ENCODE peak calls at places on chromosomes 3 and 15, in eight cellular contexts. L is kidney; V is brain microvascular endothelial cell; D is breast epithelium; Q is iPS DF 6.9; Z is body of pancreas; A is heart left ventricle; I is CD8-positive, alpha-beta memory T cell. S is an unnamed sample.

GRCh38 chr15:90660195-90660995 is 56.8 kb upstream of the BLM start:
- DNase-seq in V (peak), A (peak), D (peak), I (peak), Z (peak), L (peak), Q (no peak), S (no peak)

GRCh38 chr3:165753560-165753959 is 83.7 kb downstream of the BCHE start:
- DNase-seq in L (no peak), A (no peak), D (no peak), V (peak), I (no peak), Z (no peak), Q (no peak), S (peak)

GRCh38 chr15:39253552-39253951 is 327.3 kb upstream of the THBS1 start:
- DNase-seq in L (no peak), V (no peak), Z (no peak), I (no peak), A (no peak), D (no peak), Q (no peak), S (no peak)

GRCh38 chr3:19348500-19348899 is 200.2 kb downstream of the KCNH8 start:
- DNase-seq in V (no peak), Q (no peak), I (no peak), L (no peak), A (no peak), Z (no peak), D (no peak), S (no peak)

GRCh38 chr3:22729212-22729611 is 473.9 kb upstream of the UBE2E2 start:
- DNase-seq in A (no peak), Q (no peak), D (no peak), Z (no peak), I (no peak), V (no peak), L (no peak), S (no peak)

GRCh38 chr15:31485431-31485830 is 158.8 kb downstream of the KLF13 start:
- DNase-seq in L (peak), D (no peak), I (no peak), Q (no peak), V (no peak), Z (no peak), A (no peak), S (no peak)

GRCh38 chr3:31356941-31357340 is 175.8 kb upstream of the STT3B start:
- DNase-seq in I (no peak), A (no peak), V (no peak), D (no peak), Z (peak), Q (no peak), L (no peak), S (no peak)

GRCh38 chr3:64667138-64667537 is 20.7 kb downstream of the ADAMTS9 start:
- DNase-seq in I (no peak), L (no peak), D (no peak), V (no peak), Z (no peak), A (no peak), Q (no peak), S (no peak)

GRCh38 chr3:24151595-24151994 is 206.5 kb downstream of the NR1D2 start:
- DNase-seq in V (peak), L (no peak), Q (no peak), I (no peak), Z (no peak), A (no peak), D (no peak), S (no peak)

GRCh38 chr3:120931593-120931992 is 23.6 kb downstream of the STXBP5L start:
- DNase-seq in I (no peak), L (no peak), V (no peak), Q (no peak), A (no peak), Z (no peak), D (no peak), S (no peak)

GRCh38 chr15:98843844-98844243 is 163.7 kb downstream of the PGPEP1L start:
- DNase-seq in A (no peak), V (no peak), D (no peak), Q (no peak), I (no peak), L (no peak), Z (no peak), S (no peak)

GRCh38 chr3:52310861-52311566 is 5.1 kb upstream of the DNAH1 start:
- DNase-seq in L (no peak), D (no peak), I (peak), Z (no peak), Q (no peak), V (peak), A (no peak), S (no peak)

GRCh38 chr15:40992825-40993224 is 39.6 kb downstream of the CHAC1 start:
- DNase-seq in L (no peak), I (no peak), Z (no peak), V (no peak), D (no peak), A (no peak), Q (no peak), S (no peak)

GRCh38 chr3:164179110-164179774 is 899.1 kb downstream of the SI start:
- DNase-seq in Z (no peak), I (no peak), L (peak), D (no peak), A (no peak), Q (no peak), V (no peak), S (no peak)

GRCh38 chr15:52252781-52253180 is 42.8 kb downstream of the MYO5C start:
- DNase-seq in L (no peak), D (no peak), I (no peak), V (peak), Z (peak), A (no peak), Q (no peak), S (no peak)

GRCh38 chr15:36550650-36551049 is 28.8 kb upstream of the CDIN1 start:
- DNase-seq in L (no peak), V (no peak), Z (no peak), I (no peak), D (no peak), A (no peak), Q (no peak), S (no peak)

GRCh38 chr3:130737622-130738021 is 9.0 kb downstream of the PIK3R4 start:
- DNase-seq in I (no peak), V (no peak), Q (no peak), L (no peak), D (no peak), A (no peak), Z (no peak), S (no peak)

GRCh38 chr3:11570251-11570650 is 73.5 kb downstream of the VGLL4 start:
- DNase-seq in Z (no peak), Q (no peak), V (no peak), A (no peak), D (no peak), L (no peak), I (no peak), S (no peak)

GRCh38 chr3:130539005-130539404 is 22.0 kb downstream of the COL6A6 start:
- DNase-seq in A (no peak), Z (peak), L (no peak), D (no peak), V (peak), Q (no peak), I (no peak), S (no peak)

GRCh38 chr15:89034305-89034704 is 54.0 kb upstream of the ABHD2 start:
- DNase-seq in D (no peak), V (peak), Q (no peak), Z (no peak), A (no peak), I (no peak), L (no peak), S (no peak)

GRCh38 chr3:197873329-197873728 is 76.7 kb upstream of the RPL35A start:
- DNase-seq in Z (no peak), L (no peak), Q (no peak), A (no peak), I (no peak), D (no peak), V (no peak), S (no peak)
- H3K27ac ChIP-seq in Z (no peak), L (no peak), Q (no peak), A (no peak), I (no peak), D (no peak), V (no peak), S (no peak)

DNA sequence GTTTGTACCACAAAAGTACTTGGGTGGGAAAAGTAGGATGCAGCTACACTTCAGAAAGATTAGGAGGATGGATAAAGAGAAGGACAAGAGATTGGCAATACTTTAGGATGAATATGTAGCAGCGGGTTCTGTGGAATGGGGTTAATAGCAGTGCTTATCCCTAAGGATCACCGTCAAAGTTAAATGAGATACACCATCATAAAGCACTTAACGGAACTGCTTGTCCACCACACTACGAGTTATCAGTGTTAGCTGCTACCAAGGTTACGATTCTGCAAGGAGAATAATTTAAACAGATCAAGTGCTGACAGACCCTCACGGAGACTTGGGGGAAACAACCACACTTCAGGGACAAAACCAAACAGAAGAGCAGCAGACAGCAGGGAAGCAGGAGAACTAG is 963 bp downstream of the SHQ1 start:
- DNase-seq in D (no peak), Q (no peak), A (no peak), L (no peak), I (no peak), Z (no peak), V (no peak), S (no peak)
- H3K27ac ChIP-seq in D (peak), Q (no peak), A (peak), L (no peak), I (no peak), Z (peak), V (no peak), S (no peak)

DNA sequence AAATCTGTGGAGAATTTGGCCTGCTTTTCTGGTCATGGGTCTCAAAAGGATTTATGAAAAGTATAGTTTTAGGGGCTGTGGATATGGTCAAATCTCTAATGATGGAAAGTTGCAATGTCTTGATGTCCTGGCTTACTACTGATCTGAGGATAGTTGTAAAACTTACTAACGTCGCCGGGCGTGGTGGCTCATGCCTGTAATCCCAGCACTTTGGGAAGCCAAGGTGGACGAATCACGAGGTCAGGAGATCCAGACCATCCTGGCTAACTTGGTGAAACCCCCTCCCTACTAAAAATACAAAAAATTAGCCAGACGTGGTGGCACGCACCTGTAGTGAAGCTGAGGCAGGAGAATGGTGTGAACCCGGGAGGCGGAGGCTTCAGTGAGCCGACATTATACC is 19.6 kb downstream of the TRIM71 start:
- DNase-seq in D (no peak), Q (no peak), A (no peak), Z (no peak), I (no peak), V (no peak), L (no peak), S (no peak)
- H3K27ac ChIP-seq in D (no peak), Q (peak), A (no peak), Z (no peak), I (no peak), V (no peak), L (no peak), S (no peak)

GRCh38 chr3:69330891-69331400 is 54.9 kb downstream of the FRMD4B start:
- DNase-seq in D (no peak), A (no peak), I (no peak), L (no peak), Q (no peak), V (no peak), Z (no peak), S (no peak)
- H3K27ac ChIP-seq in D (no peak), A (peak), I (no peak), L (peak), Q (no peak), V (no peak), Z (no peak), S (no peak)

DNA sequence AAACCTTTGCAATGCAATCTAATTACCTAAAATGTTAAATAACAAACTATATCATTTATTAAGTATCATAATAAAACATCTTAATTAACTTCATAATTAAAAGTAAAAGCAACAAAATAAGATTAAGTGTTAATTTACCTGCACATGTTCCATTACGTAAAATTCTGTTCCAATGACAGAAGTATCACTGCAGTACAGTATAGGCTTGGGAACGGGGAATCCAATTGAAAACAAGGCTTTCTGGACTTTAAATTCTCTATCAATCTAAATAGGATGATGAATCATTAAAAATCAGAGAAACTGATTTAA is 17.1 kb downstream of the ACAD11 start:
- DNase-seq in A (no peak), L (no peak), D (no peak), V (no peak), I (no peak), Z (no peak), Q (no peak), S (no peak)
- H3K27ac ChIP-seq in A (no peak), L (no peak), D (no peak), V (no peak), I (no peak), Z (no peak), Q (no peak), S (no peak)

GRCh38 chr15:95690631-95691340 is 639.7 kb upstream of the NR2F2 start:
- DNase-seq in V (no peak), I (no peak), A (no peak), D (no peak), Q (no peak), L (no peak), Z (no peak), S (no peak)
- H3K27ac ChIP-seq in V (no peak), I (no peak), A (no peak), D (no peak), Q (no peak), L (no peak), Z (no peak), S (no peak)

GRCh38 chr15:60935130-60935529 is 294.0 kb downstream of the RORA start:
- DNase-seq in Q (no peak), Z (no peak), D (no peak), A (no peak), I (no peak), V (no peak), L (no peak), S (no peak)
- H3K27ac ChIP-seq in Q (no peak), Z (peak), D (no peak), A (no peak), I (no peak), V (no peak), L (no peak), S (peak)

DNA sequence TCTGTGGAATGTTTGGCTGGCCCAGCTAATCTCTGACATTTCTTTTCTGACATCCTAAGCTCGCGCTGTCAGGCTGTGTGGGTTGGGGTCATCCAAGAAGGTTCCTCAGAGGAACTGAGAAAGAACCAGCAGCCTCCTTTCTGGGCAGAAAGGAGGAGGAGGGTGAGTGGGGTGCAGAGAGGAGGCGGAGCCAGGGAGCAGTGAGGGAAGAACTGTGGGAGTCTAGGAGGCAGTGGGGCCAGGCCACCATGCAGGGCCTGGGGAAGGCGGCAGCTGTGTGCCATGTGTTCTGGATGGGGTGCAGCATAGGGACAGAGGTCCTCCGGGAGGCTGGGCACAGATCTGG is 5.3 kb downstream of the SEMA7A start:
- DNase-seq in A (no peak), I (no peak), V (no peak), Q (no peak), D (no peak), Z (no peak), L (no peak), S (no peak)
- H3K27ac ChIP-seq in A (no peak), I (no peak), V (no peak), Q (no peak), D (no peak), Z (no peak), L (no peak), S (peak)

DNA sequence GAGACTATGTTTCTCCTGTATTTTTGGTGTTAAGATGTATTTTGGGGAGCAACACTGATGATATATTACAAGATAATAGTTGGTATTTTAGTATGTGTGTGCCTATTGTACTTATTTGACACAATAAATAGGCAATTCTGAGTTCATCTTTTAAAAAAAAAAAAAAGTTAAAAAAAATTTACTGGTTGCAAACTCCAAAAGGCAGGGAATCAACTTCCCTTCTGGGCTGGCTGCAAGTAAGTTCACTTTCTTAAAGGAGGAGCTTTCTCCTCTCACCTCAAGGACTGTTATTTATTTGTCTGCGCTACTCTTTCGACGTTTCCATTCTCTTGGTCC is 335 bp upstream of the VPS8 start:
- DNase-seq in Q (no peak), L (no peak), D (no peak), A (no peak), V (no peak), Z (no peak), I (no peak), S (no peak)
- H3K27ac ChIP-seq in Q (no peak), L (no peak), D (peak), A (no peak), V (no peak), Z (peak), I (no peak), S (no peak)

GRCh38 chr3:69322110-69322509 is 63.8 kb downstream of the FRMD4B start:
- DNase-seq in A (no peak), Z (no peak), Q (no peak), V (no peak), I (no peak), D (no peak), L (no peak), S (peak)

GRCh38 chr3:69318410-69318809 is 67.5 kb downstream of the FRMD4B start:
- DNase-seq in Z (no peak), V (no peak), Q (no peak), D (no peak), A (no peak), L (no peak), I (no peak), S (no peak)

GRCh38 chr3:69321301-69321986 is 64.4 kb downstream of the FRMD4B start:
- DNase-seq in L (no peak), Z (no peak), Q (no peak), V (no peak), D (no peak), I (no peak), A (no peak), S (no peak)

GRCh38 chr3:69319652-69320051 is 66.2 kb downstream of the FRMD4B start:
- DNase-seq in Q (no peak), L (no peak), I (no peak), V (no peak), Z (no peak), A (no peak), D (no peak), S (no peak)

DNA sequence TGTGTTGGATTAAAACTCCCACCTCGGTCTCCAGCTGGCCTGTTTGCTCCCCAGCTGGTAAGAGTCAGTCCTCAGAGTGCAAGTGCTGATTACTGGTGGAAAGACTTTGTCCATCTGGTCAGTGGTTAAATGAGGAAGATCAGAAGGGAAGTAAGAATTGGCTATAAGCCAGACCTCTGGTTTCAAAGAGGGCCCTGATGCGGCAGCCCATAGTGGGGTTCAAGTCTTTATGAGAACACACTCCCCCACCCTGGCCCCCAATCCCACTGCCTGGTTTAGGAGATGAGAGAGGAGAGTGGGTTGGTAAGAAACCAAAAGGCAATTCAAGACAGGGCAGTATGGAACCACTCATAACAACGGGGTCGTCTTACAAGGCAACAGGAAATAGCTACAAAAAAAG is 65.0 kb downstream of the FRMD4B start:
- DNase-seq in L (no peak), Z (no peak), A (no peak), Q (no peak), I (no peak), D (no peak), V (no peak), S (no peak)
- H3K27ac ChIP-seq in L (no peak), Z (peak), A (peak), Q (no peak), I (no peak), D (no peak), V (no peak), S (peak)

S was measured in caudate nucleus.